ENCODE peak calls at places on chromosome 9, in nine cellular contexts. F is MM.1S, C is cardiac fibroblast, N is WERI-Rb-1, K is PC-9, O is uterus, M is neural progenitor cell, D is nephron progenitor cell, B is fibroblast of mammary gland. J is an unnamed sample.
A peak's percentile ranks its signal among the peaks of the same experiment; 100 is the strongest.

GRCh38 chr9:135971892-135972291 is 10.7 kb upstream of the UBAC1 start:
- DNase-seq in F (peak; percentile 83), C (no peak), N (no peak), K (peak; percentile 83), O (no peak), M (peak; percentile 93), D (peak; percentile 91), B (no peak), J (no peak)

GRCh38 chr9:88390371-88390990 is 2.2 kb downstream of the SPIN1 start:
- DNase-seq in F (no peak), C (no peak), N (no peak), K (no peak), O (no peak), M (no peak), D (no peak), B (peak; percentile 49), J (no peak)

GRCh38 chr9:83299556-83299955 is 236.6 kb upstream of the RASEF start:
- DNase-seq in F (no peak), C (peak; percentile 48), N (no peak), K (peak; percentile 51), O (no peak), M (peak; percentile 4), D (peak; percentile 39), B (peak; percentile 80), J (no peak)

GRCh38 chr9:13351768-13352386 is 72.4 kb upstream of the MPDZ start:
- DNase-seq in F (peak; percentile 16), C (peak; percentile 86), N (no peak), K (no peak), O (no peak), M (peak; percentile 64), D (no peak), B (peak; percentile 74), J (no peak)

GRCh38 chr9:134324359-134325095 is 1.7 kb upstream of the RXRA start:
- DNase-seq in F (no peak), C (no peak), N (no peak), K (no peak), O (no peak), M (no peak), D (no peak), B (peak; percentile 75), J (no peak)

GRCh38 chr9:90870646-90871326 is 69.2 kb downstream of the SYK start:
- DNase-seq in F (peak; percentile 51), C (peak; percentile 55), N (peak; percentile 35), K (peak; percentile 32), O (no peak), M (peak; percentile 55), D (peak; percentile 36), B (peak; percentile 56), J (peak; percentile 25)

GRCh38 chr9:100561256-100561655 is 16.6 kb upstream of the CAVIN4 start:
- DNase-seq in F (no peak), C (no peak), N (no peak), K (no peak), O (no peak), M (no peak), D (no peak), B (no peak), J (no peak)

GRCh38 chr9:124291801-124292396 is 34.1 kb downstream of the NEK6 start:
- DNase-seq in F (no peak), C (no peak), N (no peak), K (peak; percentile 27), O (no peak), M (no peak), D (no peak), B (no peak), J (no peak)

GRCh38 chr9:112711050-112711689 is 6.7 kb downstream of the INIP start:
- DNase-seq in F (no peak), C (peak; percentile 69), N (no peak), K (peak; percentile 9), O (no peak), M (peak; percentile 52), D (no peak), B (peak; percentile 54), J (no peak)

GRCh38 chr9:78972303-78973002 is 599.3 kb upstream of the TLE4 start:
- DNase-seq in F (peak; percentile 75), C (no peak), N (no peak), K (no peak), O (no peak), M (no peak), D (no peak), B (no peak), J (no peak)

GRCh38 chr9:105044458-105044857 is 116.5 kb upstream of the ABCA1 start:
- DNase-seq in F (no peak), C (no peak), N (no peak), K (no peak), O (no peak), M (no peak), D (no peak), B (no peak), J (no peak)

GRCh38 chr9:114012126-114012525 is 66.0 kb downstream of the AMBP start:
- DNase-seq in F (no peak), C (no peak), N (peak; percentile 1), K (no peak), O (no peak), M (no peak), D (no peak), B (no peak), J (no peak)

DNA sequence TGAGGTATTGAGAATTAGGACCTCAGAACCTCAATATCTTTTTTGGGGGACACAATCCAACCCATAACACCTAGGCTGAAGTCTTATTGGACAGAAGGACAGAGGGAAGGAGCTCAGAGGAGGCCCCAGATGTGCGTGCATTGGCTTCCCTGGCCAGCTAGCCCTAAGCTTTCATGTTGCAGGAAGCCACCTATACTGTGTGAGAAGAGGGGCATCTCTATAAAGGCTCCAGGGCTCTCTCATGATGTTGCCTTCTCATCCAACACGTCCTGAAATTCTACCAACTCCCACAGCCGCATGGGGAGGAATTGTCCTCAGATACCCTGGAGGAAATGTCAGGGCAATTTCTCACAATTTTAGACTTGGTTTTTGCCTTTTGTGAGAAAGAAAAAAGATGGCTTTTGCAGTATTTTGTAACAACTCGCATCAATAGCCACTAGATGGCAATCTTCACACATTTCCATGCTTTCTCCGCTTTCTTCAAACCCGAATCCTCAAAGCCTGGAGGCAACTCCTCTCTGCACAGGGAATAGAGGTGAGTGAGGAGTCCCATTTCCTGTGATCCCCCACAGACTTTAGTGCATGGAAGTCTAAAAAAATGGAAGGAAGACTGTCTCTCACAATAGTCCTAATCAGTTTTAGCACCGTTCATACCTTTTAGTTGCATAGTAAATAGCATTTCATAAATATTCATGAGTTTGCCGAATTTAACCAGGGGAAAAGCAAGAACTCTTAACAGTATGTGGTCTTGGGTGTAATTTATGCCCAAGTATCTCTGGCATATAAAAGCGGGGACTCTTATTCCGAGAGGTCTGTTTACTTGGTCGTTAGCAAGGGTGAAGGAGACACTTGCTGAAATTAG is 7.4 kb upstream of the PPP3R2 start:
- DNase-seq in F (peak; percentile 43), C (peak; percentile 60), N (peak; percentile 47), K (peak; percentile 15), O (no peak), M (peak; percentile 72), D (peak; percentile 24), B (peak; percentile 56), J (no peak)
- TF ChIP-seq CTCF in F (peak; percentile 64), C (peak; percentile 75), N (peak; percentile 80), K (peak; percentile 72), O (peak; percentile 59), M (peak; percentile 78), D (peak; percentile 64), B (peak; percentile 71), J (peak; percentile 78)

GRCh38 chr9:122797316-122798033 is 2.4 kb upstream of the OR1K1 start:
- DNase-seq in F (no peak), C (no peak), N (no peak), K (no peak), O (no peak), M (no peak), D (no peak), B (peak; percentile 9), J (peak; percentile 57)
- TF ChIP-seq CTCF in F (no peak), C (no peak), N (peak; percentile 46), K (no peak), O (no peak), M (no peak), D (no peak), B (no peak), J (no peak)

GRCh38 chr9:121745396-121745695 is 93.9 kb downstream of the DAB2IP start:
- DNase-seq in F (no peak), C (no peak), N (no peak), K (no peak), O (no peak), M (no peak), D (no peak), B (no peak), J (no peak)

GRCh38 chr9:121742923-121743322 is 91.5 kb downstream of the DAB2IP start:
- DNase-seq in F (no peak), C (no peak), N (no peak), K (no peak), O (no peak), M (no peak), D (no peak), B (no peak), J (no peak)

GRCh38 chr9:121744687-121745395 is 93.4 kb downstream of the DAB2IP start:
- DNase-seq in F (no peak), C (no peak), N (no peak), K (no peak), O (no peak), M (peak; percentile 34), D (peak; percentile 31), B (no peak), J (no peak)

GRCh38 chr9:121744002-121744686 is 92.7 kb downstream of the DAB2IP start:
- DNase-seq in F (no peak), C (peak; percentile 51), N (peak; percentile 80), K (peak; percentile 67), O (no peak), M (peak; percentile 46), D (peak; percentile 51), B (peak; percentile 45), J (no peak)

DNA sequence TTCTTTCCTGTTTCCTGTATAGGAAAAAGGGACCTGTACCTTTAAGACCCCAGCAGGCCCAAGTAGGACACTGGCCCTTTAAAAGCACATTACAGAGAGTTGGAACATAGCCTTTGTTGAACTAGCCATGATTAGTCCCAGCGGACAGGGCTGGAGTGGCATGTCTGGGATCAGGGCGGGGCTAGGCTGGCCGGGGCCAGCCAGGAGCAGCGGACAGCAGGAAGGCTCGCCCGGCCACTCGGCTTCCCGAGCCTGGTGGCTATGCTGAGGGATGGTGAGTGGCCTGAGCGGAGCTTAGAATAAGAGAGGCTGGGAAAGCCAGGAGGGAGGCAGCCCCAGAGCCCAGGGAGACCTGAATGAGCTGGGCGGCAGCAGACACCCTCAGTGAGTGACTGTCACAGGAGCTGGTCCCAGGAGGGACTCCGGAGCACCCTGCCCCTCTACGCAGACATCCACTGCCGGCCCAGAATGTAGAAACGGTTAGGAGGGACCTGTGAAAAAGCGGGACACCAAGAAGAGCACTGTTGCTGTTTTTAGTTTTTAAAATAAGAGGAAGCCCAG is 92.1 kb downstream of the DAB2IP start:
- DNase-seq in F (no peak), C (peak; percentile 88), N (peak; percentile 89), K (peak; percentile 90), O (peak; percentile 81), M (peak; percentile 94), D (peak; percentile 85), B (peak; percentile 81), J (peak; percentile 93)
- TF ChIP-seq CTCF in F (no peak), C (peak; percentile 3), N (no peak), K (no peak), O (peak; percentile 18), M (no peak), D (no peak), B (no peak), J (no peak)

DNA sequence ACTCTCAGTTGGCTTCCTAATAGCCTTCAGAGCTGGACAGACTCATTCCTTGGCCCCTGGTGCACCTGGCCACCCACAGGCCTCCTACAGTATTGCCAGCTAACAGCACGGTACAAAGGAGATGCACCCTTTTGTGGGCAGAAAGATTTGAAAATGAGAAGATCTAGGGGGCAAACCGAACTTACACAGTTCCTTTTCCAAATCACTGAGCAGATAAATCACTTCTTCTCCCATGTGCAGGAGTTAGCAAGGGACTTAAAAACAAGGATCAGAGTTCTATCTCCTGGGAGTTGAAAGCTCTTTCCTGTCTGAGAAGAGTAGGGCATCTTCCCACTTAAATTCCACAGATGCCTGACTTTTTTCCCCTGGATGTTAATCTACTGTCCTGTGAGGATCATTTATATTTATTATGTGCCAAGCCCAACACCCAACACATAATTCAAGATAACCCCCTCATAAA is 207.4 kb upstream of the DAPK1 start:
- DNase-seq in F (no peak), C (peak; percentile 80), N (no peak), K (no peak), O (no peak), M (peak; percentile 13), D (peak; percentile 11), B (peak; percentile 47), J (no peak)
- TF ChIP-seq CTCF in F (no peak), C (peak; percentile 62), N (peak; percentile 11), K (peak; percentile 50), O (no peak), M (peak; percentile 35), D (peak; percentile 23), B (peak; percentile 51), J (peak; percentile 49)